ENCODE peak calls at places on chromosomes 3 and 15, in seven cellular contexts. I is H1, G is SK-N-SH, H is HCT116, W is HepG2, U is K562, C is GM12878. M is an unnamed sample.

GRCh38 chr3:111650378-111651275 is 55.5 kb upstream of the ZBED2 start:
- DNase-seq in I (no peak), C (no peak), U (no peak), G (no peak), H (no peak), W (peak), M (no peak)

GRCh38 chr15:90264649-90265048 is 823 bp upstream of the NGRN start:
- DNase-seq in G (no peak), W (peak), I (no peak), C (no peak), H (no peak), U (no peak), M (no peak)

GRCh38 chr3:81910244-81910852 is 148.9 kb upstream of the GBE1 start:
- DNase-seq in C (peak), I (no peak), U (peak), W (peak), H (peak), G (peak), M (peak)

GRCh38 chr3:14623569-14624051 is 28.0 kb upstream of the CCDC174 start:
- DNase-seq in U (no peak), G (no peak), C (no peak), W (no peak), H (no peak), I (no peak), M (peak)

GRCh38 chr15:66860844-66861243 is 158.8 kb downstream of the SMAD6 start:
- DNase-seq in W (no peak), I (no peak), H (no peak), G (no peak), C (no peak), U (no peak), M (no peak)

GRCh38 chr3:193229851-193230250 is 11.2 kb upstream of the PLAAT1 start:
- DNase-seq in W (no peak), U (no peak), G (no peak), C (no peak), H (no peak), I (no peak), M (no peak)

GRCh38 chr3:116085456-116085855 is 359.8 kb downstream of the LSAMP start:
- DNase-seq in C (no peak), U (no peak), W (no peak), G (peak), H (no peak), I (no peak), M (no peak)

GRCh38 chr15:63000706-63001105 is 41.8 kb upstream of the TPM1 start:
- DNase-seq in I (no peak), C (no peak), W (no peak), H (no peak), U (no peak), G (peak), M (no peak)

GRCh38 chr3:119639494-119640350 is 20.7 kb downstream of the POPDC2 start:
- DNase-seq in U (no peak), G (peak), C (no peak), H (no peak), I (no peak), W (no peak), M (no peak)

GRCh38 chr15:78768531-78769408 is 42.5 kb downstream of the ADAMTS7 start:
- DNase-seq in W (no peak), C (no peak), I (no peak), G (no peak), H (no peak), U (no peak), M (no peak)

GRCh38 chr15:80703965-80704364 is 8.9 kb downstream of the ABHD17C start:
- DNase-seq in I (no peak), C (no peak), H (no peak), G (no peak), U (no peak), W (no peak), M (no peak)

GRCh38 chr15:72782993-72783562 is 480 bp downstream of the ADPGK start:
- DNase-seq in C (peak), I (no peak), G (no peak), U (no peak), H (no peak), W (no peak), M (peak)

GRCh38 chr3:141845407-141846049 is 30.9 kb upstream of the ATP1B3 start:
- DNase-seq in W (no peak), G (no peak), H (no peak), I (peak), C (no peak), U (peak), M (no peak)

GRCh38 chr3:32045091-32045964 is 61.1 kb upstream of the GPD1L start:
- DNase-seq in W (peak), U (no peak), G (peak), I (no peak), C (no peak), H (peak), M (no peak)

GRCh38 chr3:63818282-63819150 is 583 bp upstream of the C3orf49 start:
- DNase-seq in I (peak), U (peak), W (peak), G (peak), H (peak), C (peak), M (peak)

GRCh38 chr15:39583586-39584265 is 2.8 kb downstream of the THBS1 start:
- DNase-seq in H (no peak), U (peak), I (no peak), W (peak), G (peak), C (no peak), M (no peak)

GRCh38 chr15:71800835-71801745 is 9.3 kb upstream of the NR2E3 start:
- DNase-seq in I (peak), G (peak), C (no peak), H (peak), U (peak), W (peak), M (peak)

GRCh38 chr3:72591522-72592421 is 256.5 kb downstream of the SHQ1 start:
- DNase-seq in H (no peak), U (peak), I (peak), G (no peak), C (no peak), W (no peak), M (peak)

GRCh38 chr3:13579089-13579488 is 30.2 kb downstream of the FBLN2 start:
- DNase-seq in G (no peak), W (no peak), H (no peak), U (no peak), C (no peak), I (no peak), M (no peak)

GRCh38 chr3:50607271-50608091 is 4.1 kb downstream of the CISH start:
- DNase-seq in W (no peak), H (no peak), C (no peak), G (no peak), U (no peak), I (no peak), M (peak)

GRCh38 chr15:49506341-49506740 is 83.3 kb downstream of the FGF7 start:
- DNase-seq in U (no peak), H (no peak), I (no peak), G (no peak), W (no peak), C (no peak), M (no peak)

GRCh38 chr15:80743189-80743833 is 35.9 kb upstream of the CEMIP start:
- DNase-seq in H (no peak), U (no peak), C (no peak), I (no peak), G (no peak), W (peak), M (peak)

GRCh38 chr15:59968314-59968713 is 35.8 kb upstream of the FOXB1 start:
- DNase-seq in W (no peak), U (no peak), I (no peak), C (no peak), G (no peak), H (no peak), M (no peak)

GRCh38 chr15:68817304-68818087 is 3.2 kb downstream of the ANP32A start:
- DNase-seq in U (peak), I (no peak), H (no peak), W (peak), C (no peak), G (peak), M (peak)

GRCh38 chr15:42716626-42717025 is 20.3 kb downstream of the CDAN1 start:
- DNase-seq in U (no peak), I (no peak), H (no peak), W (no peak), G (no peak), C (no peak), M (no peak)

GRCh38 chr3:151197981-151198767 is 4.8 kb downstream of the GPR171 start:
- DNase-seq in W (peak), C (no peak), G (no peak), U (no peak), I (no peak), H (no peak), M (no peak)

GRCh38 chr15:70257573-70258220 is 160.0 kb upstream of the TLE3 start:
- DNase-seq in W (no peak), H (no peak), I (no peak), G (no peak), U (no peak), C (no peak), M (no peak)

GRCh38 chr3:122676759-122677158 is 3.9 kb upstream of the PARP14 start:
- DNase-seq in C (no peak), I (no peak), H (no peak), W (no peak), G (peak), U (no peak), M (no peak)

GRCh38 chr3:193214445-193214844 is 26.6 kb upstream of the PLAAT1 start:
- DNase-seq in C (no peak), I (no peak), H (no peak), G (no peak), W (no peak), U (no peak), M (no peak)

GRCh38 chr3:152910211-152910610 is 75.3 kb downstream of the P2RY1 start:
- DNase-seq in G (no peak), H (no peak), I (no peak), U (no peak), C (no peak), W (peak), M (no peak)

GRCh38 chr3:166829896-166830295 is 550.2 kb downstream of the ZBBX start:
- DNase-seq in U (no peak), H (no peak), I (no peak), C (no peak), W (peak), G (no peak), M (no peak)

GRCh38 chr3:112735927-112736326 is 95.0 kb upstream of the CCDC80 start:
- DNase-seq in W (no peak), G (no peak), I (no peak), U (no peak), C (no peak), H (no peak), M (no peak)

GRCh38 chr3:112738366-112738765 is 97.4 kb upstream of the CCDC80 start:
- DNase-seq in I (no peak), C (no peak), H (no peak), W (no peak), G (no peak), U (no peak), M (no peak)

GRCh38 chr3:112734718-112735350 is 93.9 kb upstream of the CCDC80 start:
- DNase-seq in W (peak), C (peak), U (peak), H (peak), I (peak), G (peak), M (peak)

GRCh38 chr3:112736386-112736785 is 95.4 kb upstream of the CCDC80 start:
- DNase-seq in W (no peak), G (no peak), I (no peak), C (no peak), U (no peak), H (no peak), M (no peak)

GRCh38 chr3:112736802-112737566 is 96.0 kb upstream of the CCDC80 start:
- DNase-seq in C (no peak), U (peak), H (no peak), G (no peak), I (no peak), W (no peak), M (no peak)
- TF ChIP-seq JUND in C (no peak), U (no peak), H (no peak), G (no peak), I (no peak), W (no peak), M (no peak)

GRCh38 chr15:99907698-99908097 is 174.5 kb upstream of the LYSMD4 start:
- DNase-seq in H (no peak), U (no peak), W (no peak), G (no peak), C (no peak), I (no peak), M (no peak)

GRCh38 chr15:99906356-99906755 is 173.1 kb upstream of the LYSMD4 start:
- DNase-seq in H (no peak), I (no peak), W (no peak), C (no peak), G (no peak), U (no peak), M (no peak)

GRCh38 chr15:99906793-99907192 is 173.6 kb upstream of the LYSMD4 start:
- DNase-seq in U (no peak), G (no peak), C (no peak), I (no peak), W (no peak), H (no peak), M (no peak)

GRCh38 chr15:99911824-99912223 is 178.6 kb upstream of the LYSMD4 start:
- DNase-seq in H (no peak), W (no peak), I (no peak), U (no peak), C (no peak), G (no peak), M (no peak)

DNA sequence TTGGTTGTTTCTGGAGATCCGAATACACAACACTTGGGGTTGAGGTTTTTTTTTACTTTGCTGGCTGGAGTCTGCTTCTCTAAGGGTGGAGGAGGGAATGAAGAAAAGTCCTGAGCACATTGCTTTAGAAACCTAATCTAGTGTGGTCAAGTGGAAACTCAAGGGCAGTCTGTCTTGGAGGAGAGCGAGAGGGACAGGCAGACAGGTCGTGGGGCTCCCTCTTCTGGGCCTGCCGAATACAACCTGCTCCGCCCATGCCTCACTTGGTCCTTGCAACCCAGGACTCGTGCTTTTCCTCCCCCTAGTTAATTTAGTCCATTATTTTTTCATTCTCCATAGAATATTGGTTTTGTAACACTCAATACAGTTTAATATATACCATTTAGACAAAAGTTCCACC is 176.7 kb upstream of the LYSMD4 start:
- DNase-seq in U (peak), C (no peak), H (peak), G (no peak), W (peak), I (no peak), M (peak)
- TF ChIP-seq JUND in U (no peak), C (no peak), H (no peak), G (no peak), W (no peak), I (no peak), M (no peak)

GRCh38 chr15:31270767-31271166 is 55.9 kb upstream of the KLF13 start:
- DNase-seq in G (peak), W (no peak), H (no peak), U (peak), C (no peak), I (no peak), M (no peak)
- TF ChIP-seq JUND in G (no peak), W (no peak), H (no peak), U (no peak), C (no peak), I (no peak), M (no peak)

DNA sequence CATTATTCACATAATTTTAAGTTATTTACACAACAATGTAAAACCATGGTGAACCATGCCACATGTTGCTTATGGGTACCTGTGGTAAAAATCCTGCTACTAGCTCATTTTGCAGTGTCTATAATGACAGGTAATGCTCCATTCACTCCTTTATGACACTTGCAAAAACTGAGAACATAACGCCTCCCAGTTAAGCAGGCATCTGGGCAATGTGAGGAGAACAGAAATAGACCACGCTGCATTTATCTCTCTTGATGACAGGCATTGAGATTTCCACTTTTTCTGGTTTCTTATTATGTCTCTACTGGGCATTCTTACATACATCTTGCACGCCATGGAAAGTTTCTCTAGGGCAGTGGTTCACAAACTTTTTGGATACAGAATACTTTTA is 10.1 kb downstream of the CCRL2 start:
- DNase-seq in I (no peak), U (no peak), G (no peak), C (no peak), H (no peak), W (no peak), M (no peak)
- TF ChIP-seq JUND in I (no peak), U (no peak), G (no peak), C (no peak), H (no peak), W (no peak), M (no peak)

GRCh38 chr3:43169987-43170386 is 64.1 kb upstream of the POMGNT2 start:
- DNase-seq in G (no peak), C (no peak), H (no peak), U (no peak), I (no peak), W (no peak), M (no peak)
- TF ChIP-seq JUND in G (no peak), C (no peak), H (no peak), U (no peak), I (no peak), W (no peak), M (no peak)

DNA sequence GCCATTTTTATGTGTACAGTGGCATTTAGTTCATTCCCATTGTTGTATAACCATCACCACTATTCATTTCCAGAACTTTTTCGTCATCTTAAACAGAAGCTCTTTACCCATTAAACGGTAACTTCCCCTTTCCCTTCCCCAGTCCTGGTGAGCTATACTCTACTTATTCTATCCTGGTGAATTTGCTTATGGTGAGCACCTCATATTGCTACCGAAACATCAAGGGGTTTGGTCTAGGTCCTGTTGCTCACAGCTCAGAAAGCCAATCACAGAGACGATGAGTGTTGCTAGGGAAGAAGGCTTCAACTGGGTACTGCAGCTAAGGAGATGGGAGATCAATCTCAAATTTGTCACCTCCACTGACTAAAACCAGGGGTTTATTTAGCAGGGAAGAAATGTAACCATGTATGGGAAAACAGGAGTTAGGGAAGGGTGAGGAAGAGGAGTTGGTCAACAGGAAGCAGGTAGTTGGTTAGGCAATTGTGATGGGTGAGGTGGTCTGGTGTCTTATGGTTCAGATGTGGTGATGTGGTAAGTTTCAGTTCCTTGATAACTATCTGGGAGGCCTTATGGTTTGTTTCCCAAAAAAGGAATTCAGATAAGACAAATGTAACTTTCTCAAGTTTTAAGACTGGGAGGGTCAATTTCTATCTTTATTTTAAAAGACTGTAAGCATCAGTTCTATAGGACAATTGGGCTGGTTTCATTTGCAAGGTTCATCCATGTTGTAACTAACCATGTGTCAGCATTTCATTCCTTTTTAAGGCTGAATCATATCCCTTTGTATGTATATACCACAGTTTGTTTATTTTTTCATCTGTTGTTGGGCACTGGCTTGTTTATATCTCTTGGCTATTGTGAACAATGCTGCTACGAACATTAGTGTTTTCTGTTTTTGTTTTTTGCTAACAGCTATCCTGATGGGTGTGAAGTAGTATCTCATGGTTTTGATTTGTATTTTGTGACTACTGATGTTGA is 24.3 kb downstream of the ARHGAP11B start:
- DNase-seq in H (no peak), I (no peak), G (no peak), C (peak), U (no peak), W (no peak), M (no peak)
- TF ChIP-seq JUND in H (no peak), I (no peak), G (no peak), C (no peak), U (no peak), W (no peak), M (no peak)

M was measured in T47D.